ENCODE peak calls at places on chromosomes 6 and 20, in six cellular contexts. E is IMR-90, V is endothelial cell of umbilical vein, X is SK-N-SH, D is GM23338, Z is aorta. O is an unnamed sample. For H3K4me1, the result is how much of the 10 kb centered on the place peaks cover.

GRCh38 chr20:14410869-14411555 is 73.6 kb upstream of the FLRT3 start:
- DNase-seq in E (no peak), V (no peak), X (no peak), D (no peak), Z (no peak), O (no peak)

GRCh38 chr6:73177221-73177944 is 47.9 kb downstream of the KHDC1L start:
- DNase-seq in E (no peak), V (no peak), X (no peak), D (no peak), Z (no peak), O (no peak)

GRCh38 chr6:140134224-140134623 is 759.8 kb upstream of the CITED2 start:
- DNase-seq in E (no peak), V (no peak), X (no peak), D (no peak), Z (no peak), O (no peak)

GRCh38 chr6:24358219-24358821 is 461 bp upstream of the DCDC2 start:
- DNase-seq in E (no peak), V (no peak), X (no peak), D (no peak), Z (no peak), O (no peak)

GRCh38 chr20:20399705-20400104 is 31.8 kb downstream of the INSM1 start:
- DNase-seq in E (no peak), V (no peak), X (no peak), D (no peak), Z (no peak), O (peak)

GRCh38 chr6:15712813-15713212 is 50.0 kb upstream of the DTNBP1 start:
- DNase-seq in E (no peak), V (no peak), X (no peak), D (no peak), Z (no peak), O (no peak)

GRCh38 chr6:28982476-28983266 is 22.4 kb downstream of the ZNF311 start:
- DNase-seq in E (peak), V (no peak), X (peak), D (peak), Z (no peak), O (peak)

GRCh38 chr20:62358171-62358719 is 8.9 kb downstream of the LAMA5 start:
- DNase-seq in E (no peak), V (peak), X (peak), D (no peak), Z (peak), O (no peak)

GRCh38 chr6:26455357-26455970 is 2.3 kb upstream of the BTN2A1 start:
- DNase-seq in E (no peak), V (no peak), X (no peak), D (no peak), Z (no peak), O (no peak)

GRCh38 chr6:71334768-71335167 is 46.2 kb downstream of the OGFRL1 start:
- DNase-seq in E (no peak), V (no peak), X (no peak), D (no peak), Z (no peak), O (no peak)

GRCh38 chr20:20199338-20200160 is 147.2 kb downstream of the CFAP61 start:
- DNase-seq in E (no peak), V (no peak), X (peak), D (peak), Z (no peak), O (no peak)

GRCh38 chr20:45704969-45705637 is at the start of gene WFDC10B:
- DNase-seq in E (no peak), V (no peak), X (no peak), D (no peak), Z (no peak), O (peak)

GRCh38 chr20:58420798-58421496 is 31.9 kb downstream of the VAPB start:
- DNase-seq in E (peak), V (no peak), X (no peak), D (no peak), Z (no peak), O (no peak)

GRCh38 chr20:20139403-20139802 is 87.1 kb downstream of the CFAP61 start:
- DNase-seq in E (no peak), V (no peak), X (no peak), D (no peak), Z (no peak), O (no peak)

GRCh38 chr20:8082999-8083398 is 49.1 kb upstream of the PLCB1 start:
- DNase-seq in E (peak), V (no peak), X (no peak), D (no peak), Z (no peak), O (no peak)

GRCh38 chr6:40387871-40388264 is 199.3 kb downstream of the LRFN2 start:
- DNase-seq in E (no peak), V (no peak), X (peak), D (no peak), Z (no peak), O (no peak)

GRCh38 chr20:62314711-62315302 is 12.0 kb downstream of the ADRM1 start:
- DNase-seq in E (no peak), V (no peak), X (no peak), D (no peak), Z (no peak), O (no peak)

GRCh38 chr6:163950159-163950558 is 535.6 kb downstream of the QKI start:
- DNase-seq in E (peak), V (no peak), X (no peak), D (no peak), Z (no peak), O (no peak)

GRCh38 chr6:31423550-31423949 is 20.2 kb downstream of the MICA start:
- DNase-seq in E (no peak), V (no peak), X (no peak), D (no peak), Z (no peak), O (peak)

GRCh38 chr20:47318027-47318595 is 38.4 kb downstream of the ZMYND8 start:
- DNase-seq in E (peak), V (no peak), X (no peak), D (no peak), Z (peak), O (peak)

GRCh38 chr6:8194499-8194898 is 92.2 kb upstream of the EEF1E1 start:
- DNase-seq in E (no peak), V (no peak), X (no peak), D (no peak), Z (no peak), O (no peak)

GRCh38 chr6:25583906-25584305 is 68.1 kb upstream of the SCGN start:
- DNase-seq in E (no peak), V (no peak), X (no peak), D (no peak), Z (no peak), O (no peak)

GRCh38 chr6:20403766-20404640 is 2.3 kb downstream of the E2F3 start:
- DNase-seq in E (peak), V (peak), X (peak), D (peak), Z (no peak), O (peak)

GRCh38 chr6:138382498-138383265 is 5.0 kb downstream of the SMIM28 start:
- DNase-seq in E (no peak), V (no peak), X (no peak), D (peak), Z (no peak), O (no peak)

GRCh38 chr6:137813308-137813707 is 53.8 kb upstream of the TNFAIP3 start:
- DNase-seq in E (peak), V (no peak), X (no peak), D (no peak), Z (no peak), O (no peak)

GRCh38 chr6:149031545-149032317 is 284.9 kb downstream of the UST start:
- DNase-seq in E (peak), V (no peak), X (peak), D (no peak), Z (no peak), O (no peak)

DNA sequence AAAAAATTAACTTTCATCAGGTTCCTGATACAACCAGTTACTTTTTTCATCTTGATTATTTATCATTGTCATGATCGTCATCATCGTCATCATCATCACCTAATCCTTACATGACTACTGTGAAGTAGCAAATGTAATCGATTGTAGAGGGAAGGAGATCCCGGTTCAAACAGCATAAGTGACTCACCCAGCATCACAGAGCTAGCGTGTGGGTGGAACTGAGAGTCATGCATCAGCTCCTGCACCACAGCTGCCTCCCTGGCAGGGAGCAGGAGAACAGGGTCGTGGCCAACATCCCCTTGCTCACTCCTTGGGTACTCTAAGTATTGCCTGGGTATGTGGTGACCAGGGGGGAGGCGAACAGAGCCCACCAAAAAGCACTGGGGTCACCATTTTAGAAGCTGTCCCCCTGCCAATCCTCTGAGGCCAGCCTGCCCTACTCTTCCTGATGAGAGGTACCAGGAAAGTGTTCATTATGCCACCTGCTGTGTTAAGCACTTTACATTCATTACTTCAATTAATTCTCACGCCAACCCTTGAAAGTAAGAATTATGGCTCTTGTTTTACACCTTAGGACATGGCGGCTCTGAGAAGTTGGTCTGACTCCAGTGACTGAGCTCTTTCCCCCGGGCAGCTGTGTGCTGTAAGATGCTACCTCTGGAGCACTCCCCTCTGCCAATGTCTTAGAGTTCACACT is 425.2 kb downstream of the CD83 start:
- DNase-seq in E (peak), V (no peak), X (no peak), D (no peak), Z (no peak), O (no peak)
- H3K27ac ChIP-seq in E (no peak), V (no peak), X (no peak), D (no peak), Z (no peak), O (no peak)

DNA sequence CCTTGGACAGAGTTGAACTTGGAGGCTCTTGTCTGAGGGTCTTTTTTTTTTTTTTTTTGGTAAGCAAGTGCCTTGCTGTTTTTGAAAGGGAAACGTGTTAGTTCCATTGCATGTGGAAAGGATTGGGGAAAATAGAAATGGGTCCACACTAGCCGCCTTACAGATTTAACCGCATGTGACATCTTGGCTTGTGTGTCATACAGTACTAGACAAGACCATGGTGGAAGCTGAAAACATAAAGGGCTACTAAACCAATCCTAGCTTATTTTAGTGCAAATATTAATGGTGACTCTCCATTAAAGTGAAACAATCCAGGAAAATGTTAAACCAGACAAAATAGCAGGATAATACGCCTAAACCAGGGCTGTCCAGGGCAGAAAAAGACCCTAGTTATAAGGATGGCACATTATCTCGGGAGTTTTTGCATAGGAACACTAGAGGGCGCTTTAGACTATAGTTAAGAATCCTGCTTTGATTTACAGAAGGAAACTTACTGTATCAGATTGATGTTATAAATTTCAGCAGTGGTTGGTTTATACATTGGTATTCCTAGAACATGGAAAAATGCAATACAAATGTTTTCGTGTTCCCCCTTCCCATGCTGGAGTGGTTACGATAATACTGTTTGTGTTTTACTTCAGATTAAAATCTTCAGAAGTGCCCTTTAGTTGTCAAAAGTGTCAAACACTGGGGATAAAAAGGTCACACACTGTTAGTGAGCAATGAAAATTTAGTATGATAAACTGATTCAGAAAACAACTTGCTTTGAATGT is 59.8 kb upstream of the DEK start:
- DNase-seq in E (peak), V (peak), X (peak), D (peak), Z (no peak), O (peak)
- H3K4me1 ChIP-seq in E (under half), V (under half), X (under half), D (under half), Z (under half), O (under half)

GRCh38 chr20:43191143-43191542 is 1.4 kb upstream of the PTPRT start:
- DNase-seq in E (no peak), V (no peak), X (no peak), D (no peak), Z (no peak), O (no peak)

GRCh38 chr20:43190332-43190953 is 737 bp upstream of the PTPRT start:
- DNase-seq in E (no peak), V (no peak), X (peak), D (peak), Z (no peak), O (no peak)

GRCh38 chr20:43188861-43189613 is 669 bp downstream of the PTPRT start:
- DNase-seq in E (no peak), V (no peak), X (peak), D (peak), Z (no peak), O (no peak)

GRCh38 chr20:43188234-43188653 is 1.5 kb downstream of the PTPRT start:
- DNase-seq in E (no peak), V (no peak), X (peak), D (no peak), Z (no peak), O (no peak)

GRCh38 chr20:43189614-43190331 is at the start of gene PTPRT:
- DNase-seq in E (no peak), V (no peak), X (peak), D (peak), Z (no peak), O (no peak)
- H3K4me3 ChIP-seq in E (no peak), V (no peak), X (no peak), D (peak), Z (no peak), O (no peak)

GRCh38 chr6:165664553-165665383 is 1.7 kb upstream of the PDE10A start:
- DNase-seq in E (no peak), V (no peak), X (no peak), D (peak), Z (no peak), O (no peak)
- H3K27ac ChIP-seq in E (no peak), V (no peak), X (no peak), D (no peak), Z (no peak), O (no peak)

GRCh38 chr6:108796875-108797274 is 51.3 kb upstream of the ARMC2 start:
- DNase-seq in E (peak), V (no peak), X (no peak), D (no peak), Z (no peak), O (peak)
- H3K4me1 ChIP-seq in E (under half), V (under half), X (under half), D (under half), Z (under half), O (under half)

DNA sequence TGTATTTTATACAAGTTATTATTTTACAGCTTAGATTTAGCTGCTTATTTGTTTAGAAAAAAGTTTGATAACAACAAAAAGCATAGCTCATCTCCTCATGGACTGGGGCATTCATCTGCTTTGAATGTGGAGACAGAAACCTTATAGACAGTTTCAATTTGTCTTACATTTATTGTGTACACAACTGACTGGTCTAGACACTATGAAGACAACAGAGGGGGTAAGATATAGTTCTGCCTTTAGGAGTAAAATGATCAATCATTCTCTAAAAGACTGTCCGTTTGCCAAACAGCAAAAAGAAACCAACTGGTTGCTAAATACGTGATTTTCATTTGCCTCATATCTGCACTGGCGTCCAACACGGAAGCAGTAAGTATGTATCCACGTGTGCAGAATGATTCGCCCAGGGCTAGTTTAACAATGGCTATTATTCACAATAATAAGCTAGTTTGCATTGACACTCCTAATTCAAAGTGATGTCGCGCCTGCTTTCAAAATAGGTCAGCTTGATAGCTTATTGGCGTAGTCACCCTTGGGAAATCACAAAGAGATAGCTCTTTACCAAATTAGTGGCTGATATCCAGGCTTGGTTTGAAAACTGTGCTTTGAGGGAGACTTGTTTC is 153.6 kb downstream of the BMP2 start:
- DNase-seq in E (no peak), V (no peak), X (no peak), D (no peak), Z (no peak), O (peak)
- H3K4me3 ChIP-seq in E (no peak), V (no peak), X (no peak), D (no peak), Z (no peak), O (no peak)

GRCh38 chr20:33910056-33910455 is 83.7 kb upstream of the RALY start:
- DNase-seq in E (peak), V (peak), X (no peak), D (no peak), Z (no peak), O (no peak)
- H3K27ac ChIP-seq in E (peak), V (no peak), X (no peak), D (no peak), Z (no peak), O (no peak)

GRCh38 chr6:43972179-43972914 is 154.9 kb downstream of the MRPL14 start:
- DNase-seq in E (no peak), V (no peak), X (no peak), D (no peak), Z (peak), O (no peak)

GRCh38 chr6:43976706-43977403 is 150.4 kb downstream of the MRPL14 start:
- DNase-seq in E (peak), V (no peak), X (no peak), D (no peak), Z (no peak), O (no peak)

GRCh38 chr6:43973351-43973750 is 153.9 kb downstream of the MRPL14 start:
- DNase-seq in E (no peak), V (no peak), X (no peak), D (no peak), Z (peak), O (no peak)

GRCh38 chr6:43972915-43973304 is 154.3 kb downstream of the MRPL14 start:
- DNase-seq in E (peak), V (peak), X (no peak), D (no peak), Z (peak), O (peak)

DNA sequence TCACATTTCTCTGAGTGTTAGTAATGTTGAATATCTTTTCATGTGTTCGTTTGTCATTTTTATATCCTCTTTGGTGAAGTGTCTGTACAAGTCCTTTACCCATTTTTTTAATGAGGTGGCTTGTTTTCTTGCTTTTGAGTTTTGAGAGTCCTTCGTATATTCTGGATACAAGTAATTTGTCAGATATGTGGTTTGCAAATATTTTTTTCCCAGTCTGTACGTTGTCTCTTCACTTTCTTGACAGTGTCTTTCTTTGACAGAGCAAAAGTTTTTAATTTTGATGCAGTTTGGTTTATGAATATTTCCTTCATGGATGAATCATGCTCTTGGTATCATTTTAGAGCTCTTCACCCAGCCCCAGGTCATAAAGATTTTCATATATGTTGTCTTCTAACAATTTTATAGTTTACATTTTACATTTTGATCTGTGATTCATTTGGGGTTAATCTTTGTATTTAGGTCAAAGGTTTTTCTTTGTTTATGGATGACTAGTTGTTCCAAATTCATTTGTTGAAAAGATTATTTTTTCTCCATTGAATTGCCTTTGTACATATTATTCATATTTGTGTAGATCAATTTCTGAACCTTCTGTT is 152.5 kb downstream of the MRPL14 start:
- DNase-seq in E (peak), V (no peak), X (no peak), D (no peak), Z (no peak), O (no peak)
- H3K4me1 ChIP-seq in E (under half), V (under half), X (under half), D (under half), Z (under half), O (under half)